ENCODE peak calls at places on chromosome 14, in eight cellular contexts. D is skeletal muscle cell; N is activated CD4-positive, alpha-beta T cell treated with anti-CD3 and anti-CD28 coated beads, Interleukin-2, amount 50 U/mL, for 1 hour; O is retina; V is esophagus squamous epithelium; I is hypothalamus; K is CD8-positive, alpha-beta memory T cell; E is activated B cell treated with CpG ODN at 0.5 μM for 24 hours. M is an unnamed sample.

GRCh38 chr14:68047910-68048309 is 228.3 kb downstream of the RAD51B start:
- DNase-seq in D (peak), N (no peak), O (no peak), V (no peak), I (no peak), K (no peak), E (no peak), M (no peak)

GRCh38 chr14:91482278-91483023 is 27.7 kb downstream of the PPP4R3A start:
- DNase-seq in D (peak), N (no peak), O (no peak), V (no peak), I (no peak), K (no peak), E (no peak), M (no peak)

GRCh38 chr14:72550513-72550912 is 343.4 kb downstream of the DPF3 start:
- DNase-seq in D (no peak), N (no peak), O (no peak), V (no peak), I (no peak), K (no peak), E (no peak), M (no peak)

GRCh38 chr14:89640141-89640540 is 223.1 kb upstream of the FOXN3 start:
- DNase-seq in D (no peak), N (no peak), O (no peak), V (no peak), I (no peak), K (no peak), E (no peak), M (no peak)

GRCh38 chr14:50099335-50099734 is 17.0 kb downstream of the VCPKMT start:
- DNase-seq in D (no peak), N (no peak), O (no peak), V (no peak), I (no peak), K (no peak), E (no peak), M (no peak)

GRCh38 chr14:104355101-104355691 is 216.8 kb downstream of the KIF26A start:
- DNase-seq in D (no peak), N (no peak), O (peak), V (no peak), I (no peak), K (no peak), E (no peak), M (no peak)

GRCh38 chr14:103130965-103131364 is 7.7 kb downstream of the TNFAIP2 start:
- DNase-seq in D (peak), N (no peak), O (no peak), V (no peak), I (no peak), K (no peak), E (no peak), M (no peak)

GRCh38 chr14:90464481-90464880 is 67.7 kb downstream of the CALM1 start:
- DNase-seq in D (no peak), N (no peak), O (no peak), V (no peak), I (no peak), K (no peak), E (no peak), M (no peak)

GRCh38 chr14:78491015-78491414 is 320.8 kb downstream of the NRXN3 start:
- DNase-seq in D (no peak), N (no peak), O (peak), V (no peak), I (no peak), K (no peak), E (no peak), M (no peak)

GRCh38 chr14:94109915-94110250 is 653 bp upstream of the IFI27 start:
- DNase-seq in D (no peak), N (no peak), O (no peak), V (no peak), I (no peak), K (no peak), E (no peak), M (peak)

GRCh38 chr14:24052656-24053547 is 1.1 kb downstream of the CARMIL3 start:
- DNase-seq in D (no peak), N (no peak), O (no peak), V (no peak), I (no peak), K (peak), E (no peak), M (no peak)

GRCh38 chr14:26872930-26873470 is 275.2 kb upstream of the NOVA1 start:
- DNase-seq in D (no peak), N (no peak), O (peak), V (no peak), I (no peak), K (no peak), E (no peak), M (no peak)

GRCh38 chr14:22664261-22664660 is 20.1 kb upstream of the OR6J1 start:
- DNase-seq in D (no peak), N (no peak), O (no peak), V (no peak), I (no peak), K (no peak), E (no peak), M (no peak)

GRCh38 chr14:81625343-81625742 is 91.7 kb upstream of the SEL1L start:
- DNase-seq in D (no peak), N (no peak), O (peak), V (no peak), I (no peak), K (no peak), E (no peak), M (no peak)

GRCh38 chr14:65552724-65553123 is 140.2 kb downstream of the FUT8 start:
- DNase-seq in D (no peak), N (no peak), O (no peak), V (no peak), I (no peak), K (no peak), E (no peak), M (no peak)

GRCh38 chr14:27409936-27410335 is 812.1 kb upstream of the NOVA1 start:
- DNase-seq in D (no peak), N (no peak), O (no peak), V (no peak), I (no peak), K (no peak), E (no peak), M (no peak)